ENCODE peak calls at places on chromosomes 4 and X, in seven cellular contexts. A is natural killer cell, I is heart left ventricle, U is coronary artery, X is WTC11, M is IMR-90, R is astrocyte. N is an unnamed sample.

GRCh38 chr4:48093949-48094550 is 40.0 kb downstream of the TXK start:
- DNase-seq in A (no peak), I (no peak), U (no peak), X (no peak), M (peak), R (peak), N (no peak)

GRCh38 chrX:137234651-137235402 is 201.0 kb upstream of the GPR101 start:
- DNase-seq in A (no peak), I (no peak), U (no peak), X (no peak), M (no peak), R (no peak), N (no peak)

GRCh38 chr4:136893638-136894037 is 638.7 kb downstream of the PCDH18 start:
- DNase-seq in A (no peak), I (no peak), U (no peak), X (no peak), M (no peak), R (no peak), N (no peak)

GRCh38 chrX:57677132-57677858 is 2.8 kb downstream of the NLRP2B start:
- DNase-seq in A (no peak), I (no peak), U (no peak), X (no peak), M (no peak), R (no peak), N (no peak)

GRCh38 chrX:51899741-51900140 is 6.3 kb downstream of the MAGED1 start:
- DNase-seq in A (no peak), I (no peak), U (no peak), X (no peak), M (peak), R (peak), N (no peak)

GRCh38 chrX:34903316-34903715 is 39.3 kb upstream of the FAM47B start:
- DNase-seq in A (no peak), I (no peak), U (no peak), X (no peak), M (peak), R (peak), N (no peak)

GRCh38 chr4:161762796-161763195 is 401.0 kb downstream of the FSTL5 start:
- DNase-seq in A (no peak), I (no peak), U (no peak), X (no peak), M (peak), R (peak), N (no peak)

GRCh38 chrX:150581093-150581775 is 12.8 kb downstream of the MTM1 start:
- DNase-seq in A (no peak), I (no peak), U (no peak), X (no peak), M (peak), R (peak), N (no peak)

GRCh38 chr4:58274553-58274952 is 1164.4 kb upstream of the IGFBP7 start:
- DNase-seq in A (no peak), I (no peak), U (no peak), X (no peak), M (no peak), R (no peak), N (no peak)

GRCh38 chrX:17839269-17839668 is 21.8 kb downstream of the RAI2 start:
- DNase-seq in A (no peak), I (no peak), U (no peak), X (peak), M (no peak), R (no peak), N (no peak)

GRCh38 chrX:24298191-24298590 is 15.7 kb downstream of the SUPT20HL2 start:
- DNase-seq in A (no peak), I (no peak), U (no peak), X (no peak), M (peak), R (peak), N (peak)

GRCh38 chr4:104693601-104694201 is 199.0 kb upstream of the CXXC4 start:
- DNase-seq in A (no peak), I (no peak), U (no peak), X (no peak), M (peak), R (no peak), N (no peak)
- TF ChIP-seq CTCF in A (no peak), I (peak), U (no peak), X (no peak), M (peak), R (peak), N (peak)

DNA sequence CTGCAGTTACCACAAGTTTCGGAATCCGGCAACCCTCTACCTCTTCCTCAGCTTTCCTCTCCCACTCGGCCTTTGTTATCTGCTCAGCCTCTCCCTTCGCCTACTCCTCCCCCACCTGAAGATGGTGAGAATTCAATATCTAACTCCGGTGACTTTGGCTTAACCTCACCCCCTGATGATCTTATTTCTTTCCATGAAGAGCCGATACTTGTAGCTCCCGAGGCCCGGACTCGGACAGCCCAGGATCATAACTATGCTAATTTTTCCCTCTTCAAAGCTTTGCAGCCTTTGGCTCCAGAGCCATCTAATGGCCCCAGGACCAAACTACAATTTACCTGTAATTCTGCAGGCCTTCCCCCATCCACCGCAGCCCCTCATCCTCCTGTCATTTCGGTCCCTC is 32.0 kb upstream of the MGST2 start:
- DNase-seq in A (no peak), I (peak), U (no peak), X (peak), M (peak), R (no peak), N (peak)
- TF ChIP-seq CTCF in A (no peak), I (peak), U (peak), X (peak), M (peak), R (peak), N (no peak)

DNA sequence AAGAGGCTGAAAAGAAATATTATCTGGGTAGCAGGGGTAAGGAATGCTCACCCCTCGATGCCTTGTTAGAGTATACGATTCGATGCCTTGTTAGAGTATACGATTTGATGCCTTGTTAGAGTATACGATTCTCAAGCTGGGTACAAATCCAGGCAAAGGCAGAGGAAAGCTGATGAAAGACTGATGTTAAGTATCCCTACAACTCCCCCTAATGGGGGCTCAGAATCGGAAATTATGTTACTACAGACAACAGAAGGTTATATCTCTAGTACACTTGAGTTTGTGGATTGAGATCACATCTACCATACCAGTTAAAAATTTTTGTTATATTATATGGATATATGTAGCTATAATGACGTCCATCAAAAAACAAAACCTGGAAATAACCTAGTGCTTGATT is 4.8 kb downstream of the LRRC66 start:
- DNase-seq in A (no peak), I (no peak), U (no peak), X (no peak), M (no peak), R (no peak), N (no peak)
- TF ChIP-seq CTCF in A (no peak), I (no peak), U (no peak), X (no peak), M (no peak), R (no peak), N (no peak)

GRCh38 chr4:82891728-82892466 is 944 bp upstream of the SEC31A start:
- DNase-seq in A (no peak), I (no peak), U (no peak), X (no peak), M (peak), R (no peak), N (no peak)

GRCh38 chr4:82890602-82890912 is 396 bp downstream of the SEC31A start:
- DNase-seq in A (no peak), I (no peak), U (no peak), X (no peak), M (no peak), R (no peak), N (no peak)

GRCh38 chr4:82892467-82892802 is 1.5 kb upstream of the SEC31A start:
- DNase-seq in A (no peak), I (no peak), U (no peak), X (no peak), M (no peak), R (no peak), N (no peak)

GRCh38 chr4:82889287-82889686 is 1.7 kb downstream of the SEC31A start:
- DNase-seq in A (no peak), I (no peak), U (no peak), X (no peak), M (no peak), R (no peak), N (no peak)

DNA sequence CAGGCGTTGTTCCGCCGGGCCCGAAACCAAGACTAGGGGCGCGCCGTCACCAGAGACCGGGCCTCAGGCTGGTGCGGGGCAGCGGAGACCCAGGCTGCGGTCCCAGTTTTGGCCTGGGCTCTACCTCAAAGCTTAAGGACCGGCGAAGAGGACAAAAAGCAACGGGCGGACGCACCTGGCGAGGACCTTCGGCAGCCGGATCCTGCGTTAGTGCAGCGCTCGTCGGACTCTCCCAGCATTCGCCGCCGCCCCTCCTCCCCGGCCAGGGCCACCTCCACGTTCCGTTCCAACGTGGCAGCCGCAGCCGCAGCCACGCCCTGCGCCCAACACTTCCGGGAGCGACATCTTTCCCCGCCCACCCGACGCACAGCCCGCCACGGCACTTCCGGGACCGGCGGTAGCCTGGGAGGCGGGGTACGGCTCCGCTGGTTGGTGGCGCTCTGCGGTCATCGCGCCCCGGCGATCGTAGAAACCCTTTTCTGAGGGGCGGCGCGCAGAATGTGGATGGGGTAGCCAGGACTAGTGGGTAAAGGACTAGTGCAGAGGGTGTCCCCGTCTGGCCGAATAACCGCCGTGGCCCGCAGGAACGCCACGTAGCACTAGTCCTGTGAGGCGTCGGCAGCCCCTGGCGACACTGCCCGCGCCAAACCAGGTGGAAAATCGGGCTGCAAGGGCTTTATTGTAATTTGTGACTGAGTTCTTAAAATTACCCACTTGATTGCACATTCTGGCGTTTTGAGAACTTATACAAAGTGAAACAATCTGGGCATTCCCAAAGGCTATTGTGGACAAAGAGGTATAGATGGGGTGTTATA is at the start of gene SEC31A:
- DNase-seq in A (peak), I (peak), U (peak), X (peak), M (peak), R (peak), N (peak)
- TF ChIP-seq CTCF in A (no peak), I (no peak), U (no peak), X (no peak), M (no peak), R (no peak), N (no peak)

DNA sequence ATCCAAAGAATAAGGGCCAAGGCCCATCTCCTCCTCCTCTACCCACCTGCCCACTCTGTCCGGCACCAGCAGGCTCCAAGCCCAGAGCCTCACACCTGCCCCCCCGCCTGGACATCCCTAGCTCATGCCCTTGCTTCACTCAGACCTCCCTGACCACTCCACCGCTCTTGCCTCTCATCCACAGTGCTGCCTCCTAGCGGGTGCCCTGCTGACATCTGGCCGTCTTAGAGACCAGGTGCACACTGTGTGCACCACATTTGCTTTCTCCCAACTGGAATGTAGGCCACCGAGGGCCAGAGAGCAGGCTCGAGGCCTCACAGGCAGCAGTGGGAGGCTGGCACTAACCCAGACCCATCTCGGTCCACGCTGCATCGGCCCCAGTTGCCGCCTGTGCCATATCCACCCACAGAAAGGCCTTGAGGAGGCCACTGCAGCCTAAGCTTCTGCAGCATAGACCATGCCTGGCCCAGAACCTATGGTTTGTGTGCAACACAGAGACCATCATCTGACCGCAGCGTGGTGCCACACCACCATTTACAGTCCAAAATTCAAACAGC is 13.5 kb downstream of the LETM1 start:
- DNase-seq in A (no peak), I (no peak), U (no peak), X (peak), M (no peak), R (no peak), N (no peak)
- TF ChIP-seq CTCF in A (no peak), I (no peak), U (no peak), X (no peak), M (no peak), R (no peak), N (no peak)

GRCh38 chr4:158799856-158800255 is 31.0 kb downstream of the FNIP2 start:
- DNase-seq in A (no peak), I (no peak), U (no peak), X (no peak), M (no peak), R (no peak), N (no peak)

GRCh38 chr4:158801066-158801465 is 32.2 kb downstream of the FNIP2 start:
- DNase-seq in A (no peak), I (peak), U (no peak), X (no peak), M (no peak), R (no peak), N (no peak)

GRCh38 chr4:158798062-158798461 is 29.2 kb downstream of the FNIP2 start:
- DNase-seq in A (no peak), I (no peak), U (no peak), X (no peak), M (no peak), R (no peak), N (no peak)

GRCh38 chr4:158801677-158802076 is 32.9 kb downstream of the FNIP2 start:
- DNase-seq in A (no peak), I (no peak), U (no peak), X (no peak), M (no peak), R (no peak), N (no peak)

GRCh38 chr4:158799013-158799770 is 30.4 kb downstream of the FNIP2 start:
- DNase-seq in A (no peak), I (no peak), U (no peak), X (no peak), M (no peak), R (no peak), N (no peak)
- TF ChIP-seq CTCF in A (no peak), I (no peak), U (no peak), X (no peak), M (no peak), R (no peak), N (no peak)

N was measured in endothelial cell.